ENCODE peak calls at places on chromosomes 6 and 20, in six cellular contexts. One of them, this sample, is unnamed.

GRCh38 chr6:24943774-24944173 is 8.0 kb upstream of the RIPOR2 start:
- DNase-seq in tibial artery: no peak
- DNase-seq in aorta: no peak
- DNase-seq in MM.1S: no peak
- DNase-seq in fibroblast of lung: no peak
- DNase-seq in upper lobe of right lung: no peak
- DNase-seq in this sample: no peak

GRCh38 chr6:33416386-33417126 is 1.4 kb downstream of the CUTA start:
- DNase-seq in tibial artery: no peak
- DNase-seq in aorta: no peak
- DNase-seq in MM.1S: no peak
- DNase-seq in fibroblast of lung: no peak
- DNase-seq in upper lobe of right lung: no peak
- DNase-seq in this sample: no peak

GRCh38 chr6:160004018-160004417 is 35.1 kb downstream of the IGF2R start:
- DNase-seq in tibial artery: no peak
- DNase-seq in aorta: no peak
- DNase-seq in MM.1S: no peak
- DNase-seq in fibroblast of lung: no peak
- DNase-seq in upper lobe of right lung: no peak
- DNase-seq in this sample: no peak

GRCh38 chr6:128208851-128209580 is 308.2 kb upstream of the THEMIS start:
- DNase-seq in tibial artery: no peak
- DNase-seq in aorta: no peak
- DNase-seq in MM.1S: no peak
- DNase-seq in fibroblast of lung: peak; percentile 30
- DNase-seq in upper lobe of right lung: no peak
- DNase-seq in this sample: no peak

GRCh38 chr20:58667975-58668374 is 16.9 kb downstream of the STX16 start:
- DNase-seq in tibial artery: no peak
- DNase-seq in aorta: no peak
- DNase-seq in MM.1S: no peak
- DNase-seq in fibroblast of lung: no peak
- DNase-seq in upper lobe of right lung: no peak
- DNase-seq in this sample: no peak

GRCh38 chr6:7821426-7821825 is 89.2 kb downstream of the TXNDC5 start:
- DNase-seq in tibial artery: no peak
- DNase-seq in aorta: no peak
- DNase-seq in MM.1S: no peak
- DNase-seq in fibroblast of lung: peak; percentile 3
- DNase-seq in upper lobe of right lung: no peak
- DNase-seq in this sample: no peak

GRCh38 chr6:156718647-156719394 is 58.4 kb upstream of the ARID1B start:
- DNase-seq in tibial artery: peak; percentile 94
- DNase-seq in aorta: peak; percentile 91
- DNase-seq in MM.1S: no peak
- DNase-seq in fibroblast of lung: no peak
- DNase-seq in upper lobe of right lung: no peak
- DNase-seq in this sample: no peak

GRCh38 chr20:45445805-45446562 is 23.6 kb upstream of the WFDC2 start:
- DNase-seq in tibial artery: no peak
- DNase-seq in aorta: no peak
- DNase-seq in MM.1S: peak; percentile 56
- DNase-seq in fibroblast of lung: no peak
- DNase-seq in upper lobe of right lung: no peak
- DNase-seq in this sample: no peak

GRCh38 chr6:25613415-25613814 is 38.6 kb upstream of the SCGN start:
- DNase-seq in tibial artery: no peak
- DNase-seq in aorta: no peak
- DNase-seq in MM.1S: no peak
- DNase-seq in fibroblast of lung: no peak
- DNase-seq in upper lobe of right lung: no peak
- DNase-seq in this sample: no peak

GRCh38 chr6:157258878-157259277 is 64.4 kb downstream of the TMEM242 start:
- DNase-seq in tibial artery: no peak
- DNase-seq in aorta: peak; percentile 75
- DNase-seq in MM.1S: no peak
- DNase-seq in fibroblast of lung: no peak
- DNase-seq in upper lobe of right lung: no peak
- DNase-seq in this sample: no peak

GRCh38 chr6:150739711-150740349 is 125.7 kb upstream of the MTHFD1L start:
- DNase-seq in tibial artery: no peak
- DNase-seq in aorta: no peak
- DNase-seq in MM.1S: no peak
- DNase-seq in fibroblast of lung: no peak
- DNase-seq in upper lobe of right lung: no peak
- DNase-seq in this sample: no peak

GRCh38 chr6:43172127-43173007 is 1.3 kb downstream of the SRF start:
- DNase-seq in tibial artery: peak; percentile 79
- DNase-seq in aorta: peak; percentile 86
- DNase-seq in MM.1S: peak; percentile 7
- DNase-seq in fibroblast of lung: peak; percentile 42
- DNase-seq in upper lobe of right lung: peak; percentile 81
- DNase-seq in this sample: peak; percentile 41

GRCh38 chr6:11654876-11655275 is 117.3 kb downstream of the TMEM170B start:
- DNase-seq in tibial artery: no peak
- DNase-seq in aorta: no peak
- DNase-seq in MM.1S: no peak
- DNase-seq in fibroblast of lung: peak; percentile 35
- DNase-seq in upper lobe of right lung: no peak
- DNase-seq in this sample: no peak

GRCh38 chr6:157433678-157434081 is 52.7 kb downstream of the ZDHHC14 start:
- DNase-seq in tibial artery: no peak
- DNase-seq in aorta: no peak
- DNase-seq in MM.1S: no peak
- DNase-seq in fibroblast of lung: no peak
- DNase-seq in upper lobe of right lung: no peak
- DNase-seq in this sample: peak; percentile 50

GRCh38 chr6:157385482-157385881 is 4.5 kb downstream of the ZDHHC14 start:
- DNase-seq in tibial artery: no peak
- DNase-seq in aorta: no peak
- DNase-seq in MM.1S: no peak
- DNase-seq in fibroblast of lung: no peak
- DNase-seq in upper lobe of right lung: no peak
- DNase-seq in this sample: no peak

GRCh38 chr6:68192988-68193387 is 442.1 kb upstream of the ADGRB3 start:
- DNase-seq in tibial artery: no peak
- DNase-seq in aorta: no peak
- DNase-seq in MM.1S: no peak
- DNase-seq in fibroblast of lung: no peak
- DNase-seq in upper lobe of right lung: no peak
- DNase-seq in this sample: no peak

GRCh38 chr20:47400685-47401084 is 44.2 kb upstream of the ZMYND8 start:
- DNase-seq in tibial artery: no peak
- DNase-seq in aorta: no peak
- DNase-seq in MM.1S: no peak
- DNase-seq in fibroblast of lung: no peak
- DNase-seq in upper lobe of right lung: no peak
- DNase-seq in this sample: no peak

GRCh38 chr20:47038581-47039560 is 144.2 kb downstream of the EYA2 start:
- DNase-seq in tibial artery: no peak
- DNase-seq in aorta: no peak
- DNase-seq in MM.1S: no peak
- DNase-seq in fibroblast of lung: peak; percentile 41
- DNase-seq in upper lobe of right lung: no peak
- DNase-seq in this sample: no peak

GRCh38 chr6:26312501-26313390 is 52.3 kb upstream of the BTN3A2 start:
- DNase-seq in tibial artery: peak; percentile 84
- DNase-seq in aorta: peak; percentile 87
- DNase-seq in MM.1S: peak; percentile 79
- DNase-seq in fibroblast of lung: peak; percentile 86
- DNase-seq in upper lobe of right lung: peak; percentile 76
- DNase-seq in this sample: peak; percentile 59

GRCh38 chr6:149147939-149148718 is 169.4 kb upstream of the TAB2 start:
- DNase-seq in tibial artery: no peak
- DNase-seq in aorta: no peak
- DNase-seq in MM.1S: no peak
- DNase-seq in fibroblast of lung: no peak
- DNase-seq in upper lobe of right lung: no peak
- DNase-seq in this sample: no peak
- H3K27ac ChIP-seq in tibial artery: no peak overlapping the region
- H3K27ac ChIP-seq in aorta: no peak overlapping the region
- H3K27ac ChIP-seq in MM.1S: no peak overlapping the region
- H3K27ac ChIP-seq in fibroblast of lung: no peak overlapping the region
- H3K27ac ChIP-seq in upper lobe of right lung: no peak overlapping the region
- H3K27ac ChIP-seq in this sample: no peak overlapping the region

DNA sequence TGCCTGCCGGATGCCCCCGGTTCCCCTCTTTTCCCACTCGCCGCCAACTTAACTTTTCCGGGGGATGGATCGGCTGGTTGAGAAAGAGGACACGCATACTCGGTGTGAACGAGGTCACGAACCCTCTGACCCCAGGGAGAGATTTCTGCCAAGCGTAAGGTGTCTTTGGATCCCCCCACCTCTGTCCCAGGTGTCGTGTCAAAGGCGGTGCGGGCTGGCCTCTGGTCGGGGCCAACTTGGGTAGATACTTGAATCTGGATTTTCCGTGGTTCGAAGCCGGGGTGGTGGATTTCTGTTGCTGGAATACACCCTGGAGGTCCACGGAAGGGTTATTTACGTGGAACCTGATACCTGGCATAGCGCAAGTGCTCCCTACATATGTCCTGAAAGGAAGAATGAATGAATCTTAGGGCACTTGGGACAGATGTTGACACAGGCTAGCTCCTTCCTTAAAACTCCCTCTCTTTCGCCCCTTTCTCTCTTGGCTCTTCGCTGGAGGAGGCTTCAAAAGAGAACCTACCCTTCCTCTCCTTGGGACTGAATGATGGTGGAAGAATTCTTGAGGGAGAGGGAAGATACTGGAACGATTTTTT is 1.0 kb downstream of the DOK5 start:
- DNase-seq in tibial artery: no peak
- DNase-seq in aorta: no peak
- DNase-seq in MM.1S: no peak
- DNase-seq in fibroblast of lung: no peak
- DNase-seq in upper lobe of right lung: no peak
- DNase-seq in this sample: no peak
- H3K4me3 ChIP-seq in tibial artery: peak overlapping the region; percentile 61
- H3K4me3 ChIP-seq in aorta: peak overlapping the region; percentile 65
- H3K4me3 ChIP-seq in MM.1S: no peak overlapping the region
- H3K4me3 ChIP-seq in fibroblast of lung: peak overlapping the region; percentile 88
- H3K4me3 ChIP-seq in upper lobe of right lung: peak overlapping the region; percentile 47
- H3K4me3 ChIP-seq in this sample: peak overlapping the region; percentile 76

DNA sequence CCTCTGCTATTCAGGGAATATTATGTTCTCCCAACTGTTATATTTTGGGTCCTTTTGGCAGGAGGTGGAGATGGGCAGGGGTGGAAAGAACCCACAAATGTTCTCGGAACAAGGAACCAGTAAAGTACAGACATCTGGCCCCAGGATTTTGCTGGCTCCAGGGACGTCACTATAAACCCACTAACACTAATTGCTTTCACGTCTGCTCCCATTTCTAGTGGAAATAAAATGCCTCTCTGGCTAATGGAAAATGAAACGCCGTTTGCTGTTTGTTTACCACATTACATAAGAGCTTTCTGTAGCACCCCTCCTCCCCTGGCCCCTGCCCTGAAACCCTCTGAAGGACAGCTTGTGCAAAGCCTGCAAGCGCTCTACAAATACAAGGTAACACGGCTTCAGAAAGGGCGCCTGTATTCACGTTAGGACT is 77.7 kb upstream of the TBC1D7 start:
- DNase-seq in tibial artery: no peak
- DNase-seq in aorta: no peak
- DNase-seq in MM.1S: no peak
- DNase-seq in fibroblast of lung: no peak
- DNase-seq in upper lobe of right lung: no peak
- DNase-seq in this sample: no peak
- H3K27ac ChIP-seq in tibial artery: peak overlapping the region; percentile 60
- H3K27ac ChIP-seq in aorta: no peak overlapping the region
- H3K27ac ChIP-seq in MM.1S: no peak overlapping the region
- H3K27ac ChIP-seq in fibroblast of lung: no peak overlapping the region
- H3K27ac ChIP-seq in upper lobe of right lung: peak overlapping the region; percentile 11
- H3K27ac ChIP-seq in this sample: peak overlapping the region; percentile 86

GRCh38 chr6:170561550-170561949 is 7.4 kb downstream of the TBP start:
- DNase-seq in tibial artery: no peak
- DNase-seq in aorta: no peak
- DNase-seq in MM.1S: no peak
- DNase-seq in fibroblast of lung: no peak
- DNase-seq in upper lobe of right lung: no peak
- DNase-seq in this sample: no peak

DNA sequence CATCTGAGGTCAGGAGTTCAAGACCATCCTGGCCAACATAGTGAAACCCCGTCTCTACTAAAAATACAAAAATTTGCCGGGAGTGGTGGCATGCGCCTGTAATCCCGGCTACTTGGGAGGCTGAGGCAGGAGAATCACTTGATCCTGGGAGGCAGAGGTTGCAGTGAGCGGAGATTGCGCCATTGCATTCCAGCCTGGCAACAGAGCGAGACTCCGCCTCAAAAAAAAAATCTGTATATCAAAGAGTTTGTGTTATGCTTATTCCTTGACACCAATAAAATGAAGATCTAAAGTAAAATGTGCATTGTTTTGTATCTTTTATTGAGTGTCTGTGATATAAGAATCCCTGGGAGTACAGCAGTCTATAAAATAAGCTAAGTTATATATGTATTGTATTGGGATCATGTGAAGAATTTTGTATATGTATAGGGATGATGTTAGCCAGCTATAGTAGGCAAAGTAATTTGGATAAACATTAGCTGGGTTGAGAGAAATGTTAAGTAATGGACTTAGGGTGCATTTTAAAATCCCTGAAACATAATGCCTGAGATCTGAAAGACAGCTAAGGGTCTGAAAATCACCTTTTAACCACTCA is 10.9 kb downstream of the TBP start:
- DNase-seq in tibial artery: no peak
- DNase-seq in aorta: no peak
- DNase-seq in MM.1S: no peak
- DNase-seq in fibroblast of lung: no peak
- DNase-seq in upper lobe of right lung: no peak
- DNase-seq in this sample: no peak
- H3K4me3 ChIP-seq in tibial artery: no peak overlapping the region
- H3K4me3 ChIP-seq in aorta: no peak overlapping the region
- H3K4me3 ChIP-seq in MM.1S: no peak overlapping the region
- H3K4me3 ChIP-seq in fibroblast of lung: no peak overlapping the region
- H3K4me3 ChIP-seq in upper lobe of right lung: no peak overlapping the region
- H3K4me3 ChIP-seq in this sample: no peak overlapping the region

GRCh38 chr6:93972791-93973190 is 553.4 kb upstream of the EPHA7 start:
- DNase-seq in tibial artery: no peak
- DNase-seq in aorta: no peak
- DNase-seq in MM.1S: no peak
- DNase-seq in fibroblast of lung: peak; percentile 42
- DNase-seq in upper lobe of right lung: no peak
- DNase-seq in this sample: no peak
- H3K27ac ChIP-seq in tibial artery: no peak overlapping the region
- H3K27ac ChIP-seq in aorta: no peak overlapping the region
- H3K27ac ChIP-seq in MM.1S: no peak overlapping the region
- H3K27ac ChIP-seq in fibroblast of lung: no peak overlapping the region
- H3K27ac ChIP-seq in upper lobe of right lung: no peak overlapping the region
- H3K27ac ChIP-seq in this sample: no peak overlapping the region

GRCh38 chr6:37283786-37284185 is 25.8 kb upstream of the TMEM217 start:
- DNase-seq in tibial artery: peak; percentile 92
- DNase-seq in aorta: peak; percentile 90
- DNase-seq in MM.1S: no peak
- DNase-seq in fibroblast of lung: no peak
- DNase-seq in upper lobe of right lung: no peak
- DNase-seq in this sample: peak; percentile 59
- H3K4me3 ChIP-seq in tibial artery: no peak overlapping the region
- H3K4me3 ChIP-seq in aorta: no peak overlapping the region
- H3K4me3 ChIP-seq in MM.1S: no peak overlapping the region
- H3K4me3 ChIP-seq in fibroblast of lung: no peak overlapping the region
- H3K4me3 ChIP-seq in upper lobe of right lung: no peak overlapping the region
- H3K4me3 ChIP-seq in this sample: no peak overlapping the region